ENCODE peak calls at places on chromosomes 12 and 14, in four cellular contexts. Z is activated gamma-delta T cell treated with Interleukin-2 at 50 U/mL for 16 hours; H is stimulated activated CD8-positive, alpha-beta memory T cell treated with anti-CD3 and anti-CD28 coated beads, Interleukin-7, amount 100 ng/mL, for 48 hours; W is stimulated activated naive CD8-positive, alpha-beta T cell treated with anti-CD3 and anti-CD28 coated beads, Interleukin-15, amount 100 ng/mL, for 72 hours. C is an unnamed sample.

GRCh38 chr14:100236873-100237272 is 2.1 kb upstream of the YY1 start:
- DNase-seq in W (no peak), H (no peak), Z (no peak), C (no peak)

GRCh38 chr14:54822685-54823084 is 79.9 kb downstream of the GCH1 start:
- DNase-seq in H (no peak), Z (no peak), W (no peak), C (no peak)

GRCh38 chr12:124213606-124214347 is 81.1 kb upstream of the RFLNA start:
- DNase-seq in W (no peak), H (no peak), Z (no peak), C (no peak)

GRCh38 chr12:67916266-67916970 is 72.8 kb upstream of the IFNG-AS1 start:
- DNase-seq in H (no peak), Z (no peak), W (no peak), C (no peak)

GRCh38 chr12:124764451-124764850 is 99.2 kb downstream of the SCARB1 start:
- DNase-seq in Z (no peak), H (no peak), W (peak; percentile 43), C (peak; percentile 91)

GRCh38 chr14:27688823-27689444 is 1077.7 kb upstream of the FOXG1 start:
- DNase-seq in W (no peak), H (no peak), Z (no peak), C (no peak)

GRCh38 chr14:61080591-61081010 is 99.6 kb downstream of the SLC38A6 start:
- DNase-seq in H (no peak), W (no peak), Z (no peak), C (no peak)

GRCh38 chr12:102438047-102438822 is 42.1 kb downstream of the IGF1 start:
- DNase-seq in H (no peak), Z (no peak), W (no peak), C (peak; percentile 29)

GRCh38 chr12:6301721-6302120 is 8.8 kb upstream of the PLEKHG6 start:
- DNase-seq in W (no peak), Z (no peak), H (no peak), C (no peak)

GRCh38 chr12:5374691-5375090 is 57.2 kb upstream of the NTF3 start:
- DNase-seq in W (no peak), Z (no peak), H (no peak), C (no peak)